ENCODE peak calls at places on chromosomes 1 and 21, in four cellular contexts. U, I, W and X are unnamed samples.

GRCh38 chr21:41933259-41934079 is 20.3 kb downstream of the C2CD2 start:
- DNase-seq in U (no peak), I (peak), W (no peak), X (peak)

GRCh38 chr1:244057474-244058385 is 6.6 kb downstream of the ZBTB18 start:
- DNase-seq in U (no peak), I (no peak), W (no peak), X (no peak)

GRCh38 chr1:223201967-223202366 is 58.9 kb upstream of the TLR5 start:
- DNase-seq in U (no peak), I (no peak), W (no peak), X (no peak)

GRCh38 chr1:247337250-247337746 is 5.6 kb upstream of the ZNF496 start:
- DNase-seq in U (no peak), I (no peak), W (no peak), X (no peak)

GRCh38 chr1:214445846-214446614 is 105.4 kb downstream of the PTPN14 start:
- DNase-seq in U (no peak), I (no peak), W (peak), X (no peak)

GRCh38 chr1:35807614-35808375 is at the start of gene AGO4:
- DNase-seq in U (no peak), I (peak), W (no peak), X (peak)

GRCh38 chr1:111847519-111847918 is 91.8 kb downstream of the DDX20 start:
- DNase-seq in U (no peak), I (peak), W (no peak), X (no peak)

GRCh38 chr1:183234660-183235476 is 48.8 kb downstream of the LAMC2 start:
- DNase-seq in U (no peak), I (peak), W (peak), X (no peak)

GRCh38 chr1:205772607-205773032 is 2.7 kb downstream of the RAB29 start:
- DNase-seq in U (no peak), I (no peak), W (no peak), X (no peak)

GRCh38 chr1:18581420-18581880 is 49.2 kb upstream of the PAX7 start:
- DNase-seq in U (no peak), I (peak), W (no peak), X (no peak)

GRCh38 chr1:177849588-177849987 is 120.3 kb downstream of the SEC16B start:
- DNase-seq in U (no peak), I (no peak), W (no peak), X (no peak)

GRCh38 chr1:185074307-185074706 is 28.9 kb downstream of the RNF2 start:
- DNase-seq in U (no peak), I (no peak), W (no peak), X (no peak)

GRCh38 chr1:226109829-226110248 is 47.3 kb downstream of the H3-3A start:
- DNase-seq in U (peak), I (peak), W (peak), X (peak)

GRCh38 chr1:151949371-151950193 is 40.3 kb upstream of the THEM4 start:
- DNase-seq in U (no peak), I (no peak), W (no peak), X (no peak)

GRCh38 chr1:162922196-162922595 is 61.2 kb upstream of the CCDC190 start:
- DNase-seq in U (no peak), I (no peak), W (no peak), X (no peak)

GRCh38 chr1:236810018-236810417 is 14.9 kb downstream of the MTR start:
- DNase-seq in U (no peak), I (no peak), W (no peak), X (no peak)

GRCh38 chr1:16447641-16448040 is 7.1 kb downstream of the NECAP2 start:
- DNase-seq in U (no peak), I (no peak), W (no peak), X (no peak)

GRCh38 chr1:16449065-16449464 is 8.5 kb downstream of the NECAP2 start:
- DNase-seq in U (no peak), I (no peak), W (no peak), X (no peak)

GRCh38 chr1:16450863-16451481 is 10.4 kb downstream of the NECAP2 start:
- DNase-seq in U (no peak), I (no peak), W (no peak), X (no peak)

GRCh38 chr1:16451868-16452528 is 11.5 kb downstream of the NECAP2 start:
- DNase-seq in U (no peak), I (no peak), W (no peak), X (no peak)

DNA sequence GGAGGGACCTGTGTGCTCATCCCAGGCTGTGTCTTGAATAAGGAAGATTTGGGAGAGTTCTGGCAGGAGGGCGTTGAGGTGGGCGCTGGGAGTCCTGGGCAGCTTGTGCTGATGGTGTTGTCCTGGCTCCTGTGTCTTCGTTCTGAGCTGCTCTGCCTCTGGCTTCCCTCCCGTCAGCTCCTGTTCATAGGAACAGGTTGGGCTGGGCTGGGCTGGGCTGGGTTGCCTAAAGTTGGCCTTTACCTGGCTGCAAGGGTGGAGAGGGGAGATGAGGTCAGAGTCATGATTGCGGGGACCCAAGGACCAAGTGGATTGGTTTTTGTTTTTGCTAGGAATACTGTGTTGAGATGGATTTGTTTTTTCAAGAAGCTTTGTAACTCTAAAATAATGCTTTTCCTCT is 9.1 kb downstream of the NECAP2 start:
- DNase-seq in U (no peak), I (no peak), W (no peak), X (no peak)
- TF ChIP-seq POLR2AphosphoS5 in U (no peak), I (no peak), W (no peak), X (no peak)

DNA sequence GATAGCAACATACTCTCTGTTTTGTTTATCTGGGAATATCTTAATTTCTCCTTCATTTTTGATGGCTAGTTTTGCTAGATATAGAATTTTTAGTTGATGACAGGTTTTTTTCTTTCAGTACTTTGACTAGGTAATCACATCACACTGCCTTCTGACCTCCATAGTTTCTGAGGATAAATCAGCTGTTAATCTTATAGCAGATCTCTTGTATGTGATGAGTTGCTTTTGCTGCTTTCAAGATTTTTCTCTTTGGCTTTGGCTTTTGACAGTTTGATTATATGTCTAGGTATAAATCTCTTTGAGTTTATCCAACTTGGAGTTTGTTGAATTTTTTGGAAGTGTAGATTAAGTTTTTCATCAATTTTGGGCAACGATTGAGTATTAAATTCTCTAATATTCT is 142.6 kb downstream of the ZNF644 start:
- DNase-seq in U (no peak), I (no peak), W (peak), X (no peak)
- H3K4me3 ChIP-seq in U (no peak), I (no peak), W (no peak), X (no peak)

DNA sequence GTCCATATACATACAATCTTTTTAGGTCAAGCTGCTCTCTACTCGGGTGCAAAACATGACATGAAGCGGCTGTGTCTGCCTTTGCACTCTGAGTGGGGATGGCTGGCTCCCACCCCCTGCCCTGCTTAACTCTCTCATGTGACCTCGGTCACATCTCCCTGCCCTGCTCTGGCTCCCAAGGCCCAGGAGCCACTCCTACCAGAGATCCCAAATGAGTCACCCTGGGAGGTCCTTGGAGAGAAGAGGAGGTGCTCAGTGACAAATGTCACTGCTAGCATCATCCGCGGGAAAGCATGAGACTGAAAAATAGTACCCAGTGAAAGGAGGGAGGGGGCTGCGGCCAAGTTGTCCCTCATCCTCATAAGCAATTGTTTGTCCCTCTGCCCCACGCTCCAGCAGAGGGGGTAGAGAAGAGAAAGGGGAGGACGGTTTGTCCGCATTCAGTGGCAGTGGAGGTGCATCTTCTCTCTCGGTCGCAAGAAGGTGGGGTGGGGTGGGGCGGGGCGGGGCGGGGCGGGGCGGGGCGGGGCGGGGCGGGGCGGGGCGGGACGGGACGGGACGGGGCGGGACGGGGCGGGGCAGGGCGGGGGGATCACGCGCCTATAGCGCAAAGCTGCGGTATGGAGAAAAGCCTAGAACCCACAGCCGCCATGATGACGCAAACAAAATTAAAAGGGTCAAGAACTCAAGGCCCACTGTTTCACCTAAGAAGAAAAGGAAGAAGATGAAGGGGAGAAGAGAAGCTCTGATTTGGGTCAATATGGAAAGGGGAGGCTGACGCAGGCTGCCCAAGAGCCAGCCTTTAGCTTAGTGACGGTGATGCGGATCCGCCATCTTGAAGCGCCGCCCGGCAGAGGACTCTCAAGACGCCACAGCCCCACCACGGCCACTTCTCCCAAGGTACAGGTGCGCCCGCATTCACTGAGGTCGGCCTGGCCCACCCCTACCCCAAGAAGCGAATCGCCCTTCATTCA is 66.2 kb downstream of the CD46 start:
- DNase-seq in U (no peak), I (no peak), W (no peak), X (no peak)
- TF ChIP-seq POLR2AphosphoS5 in U (no peak), I (no peak), W (no peak), X (no peak)

GRCh38 chr1:118739421-118739930 is 248.7 kb downstream of the TBX15 start:
- DNase-seq in U (no peak), I (no peak), W (no peak), X (no peak)

GRCh38 chr1:118744420-118744819 is 243.7 kb downstream of the TBX15 start:
- DNase-seq in U (no peak), I (no peak), W (no peak), X (no peak)
- H3K4me3 ChIP-seq in U (no peak), I (no peak), W (no peak), X (no peak)

GRCh38 chr1:201565024-201565730 is 26.2 kb downstream of the NAV1 start:
- DNase-seq in U (no peak), I (no peak), W (no peak), X (peak)
- TF ChIP-seq POLR2AphosphoS5 in U (no peak), I (no peak), W (no peak), X (no peak)

DNA sequence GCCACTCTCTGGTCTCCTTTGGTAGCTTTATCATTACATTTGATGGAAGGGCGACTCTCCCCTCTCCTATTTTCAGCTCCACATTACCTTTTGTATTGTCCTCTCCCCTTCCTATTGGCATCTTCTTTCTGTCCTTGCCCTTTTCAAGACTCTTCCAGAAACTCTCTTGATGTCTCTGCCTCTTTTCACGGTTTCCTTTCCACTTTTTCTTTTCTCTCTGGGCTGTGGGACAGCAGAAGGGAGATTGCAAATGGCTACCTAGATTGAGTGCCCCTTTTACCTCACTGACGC is 17.5 kb downstream of the IER5 start:
- DNase-seq in U (no peak), I (no peak), W (no peak), X (no peak)
- H3K4me3 ChIP-seq in U (no peak), I (no peak), W (peak), X (peak)

GRCh38 chr1:115251856-115252255 is 86.2 kb downstream of the NGF start:
- DNase-seq in U (no peak), I (peak), W (no peak), X (no peak)
- TF ChIP-seq POLR2AphosphoS5 in U (no peak), I (peak), W (no peak), X (peak)

DNA sequence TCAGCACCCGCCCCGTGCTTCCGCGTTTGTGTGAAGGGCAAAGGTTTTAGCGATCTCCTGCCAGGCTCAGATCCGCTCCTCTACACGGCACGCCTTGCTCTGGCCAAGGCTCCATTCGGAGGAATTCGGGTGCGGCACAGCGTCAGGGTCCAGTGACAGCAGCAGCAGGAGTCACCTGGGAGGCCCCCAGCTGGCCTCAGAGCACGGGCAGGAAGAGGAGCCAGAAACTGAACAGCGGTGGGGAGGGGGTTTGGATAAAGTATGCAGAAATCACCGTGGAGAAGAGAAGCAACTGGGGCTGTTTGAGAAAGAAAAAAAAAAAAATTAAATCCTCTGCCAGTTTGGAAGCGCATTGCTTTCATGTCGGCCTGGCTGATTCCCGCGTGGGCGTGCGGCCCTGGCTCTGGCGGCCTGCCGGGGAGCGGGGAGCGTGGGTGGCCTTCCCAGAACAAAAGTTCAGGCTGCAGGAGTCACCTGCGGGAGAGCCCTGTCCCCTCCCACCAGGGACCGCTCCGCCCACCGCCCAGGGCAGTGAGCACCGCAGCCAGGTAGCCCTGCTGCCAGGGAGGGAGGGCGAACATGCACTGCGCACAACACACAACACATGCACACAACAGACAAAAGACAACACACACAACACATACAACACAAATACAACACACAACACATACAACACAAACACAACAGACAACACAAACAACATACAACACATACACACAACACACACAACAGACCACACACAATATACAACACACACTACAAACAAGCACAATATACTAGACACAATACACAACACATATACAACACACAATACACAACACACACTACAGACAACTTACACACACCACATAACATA is 107.6 kb downstream of the ETS2 start:
- DNase-seq in U (no peak), I (peak), W (peak), X (peak)
- H3K4me3 ChIP-seq in U (no peak), I (no peak), W (peak), X (peak)